ENCODE peak calls at places on chromosomes 3 and 15, in seven cellular contexts. One of them, this sample, is unnamed. For H3K9me3, the result is how much of the 10 kb centered on the place peaks cover.

GRCh38 chr15:42727740-42728355 is 9.1 kb downstream of the CDAN1 start:
- DNase-seq in tibial artery: no peak
- DNase-seq in PC-9: no peak
- DNase-seq in mammary epithelial cell: no peak
- DNase-seq in upper lobe of left lung: peak
- DNase-seq in suprapubic skin: no peak
- DNase-seq in CD4-positive, alpha-beta T cell: no peak
- DNase-seq in this sample: no peak

GRCh38 chr3:47715928-47716327 is 65.8 kb downstream of the SMARCC1 start:
- DNase-seq in tibial artery: no peak
- DNase-seq in PC-9: no peak
- DNase-seq in mammary epithelial cell: peak
- DNase-seq in upper lobe of left lung: no peak
- DNase-seq in suprapubic skin: no peak
- DNase-seq in CD4-positive, alpha-beta T cell: no peak
- DNase-seq in this sample: no peak

GRCh38 chr3:56825579-56826438 is 24.1 kb upstream of the ARHGEF3 start:
- DNase-seq in tibial artery: no peak
- DNase-seq in PC-9: no peak
- DNase-seq in mammary epithelial cell: no peak
- DNase-seq in upper lobe of left lung: no peak
- DNase-seq in suprapubic skin: no peak
- DNase-seq in CD4-positive, alpha-beta T cell: no peak
- DNase-seq in this sample: no peak

GRCh38 chr3:39809995-39810595 is 686 bp downstream of the MYRIP start:
- DNase-seq in tibial artery: no peak
- DNase-seq in PC-9: no peak
- DNase-seq in mammary epithelial cell: no peak
- DNase-seq in upper lobe of left lung: peak
- DNase-seq in suprapubic skin: no peak
- DNase-seq in CD4-positive, alpha-beta T cell: no peak
- DNase-seq in this sample: no peak

GRCh38 chr3:120796944-120797343 is 54.4 kb downstream of the GTF2E1 start:
- DNase-seq in tibial artery: no peak
- DNase-seq in PC-9: no peak
- DNase-seq in mammary epithelial cell: no peak
- DNase-seq in upper lobe of left lung: no peak
- DNase-seq in suprapubic skin: no peak
- DNase-seq in CD4-positive, alpha-beta T cell: no peak
- DNase-seq in this sample: no peak

GRCh38 chr3:159765860-159766294 is 222.8 kb upstream of the IL12A start:
- DNase-seq in tibial artery: peak
- DNase-seq in PC-9: no peak
- DNase-seq in mammary epithelial cell: no peak
- DNase-seq in upper lobe of left lung: no peak
- DNase-seq in suprapubic skin: no peak
- DNase-seq in CD4-positive, alpha-beta T cell: no peak
- DNase-seq in this sample: no peak

GRCh38 chr3:46561951-46562350 is 4.2 kb downstream of the LRRC2 start:
- DNase-seq in tibial artery: no peak
- DNase-seq in PC-9: no peak
- DNase-seq in mammary epithelial cell: peak
- DNase-seq in upper lobe of left lung: no peak
- DNase-seq in suprapubic skin: peak
- DNase-seq in CD4-positive, alpha-beta T cell: no peak
- DNase-seq in this sample: no peak

GRCh38 chr15:51735211-51735610 is 2.2 kb downstream of the LYSMD2 start:
- DNase-seq in tibial artery: no peak
- DNase-seq in PC-9: no peak
- DNase-seq in mammary epithelial cell: no peak
- DNase-seq in upper lobe of left lung: no peak
- DNase-seq in suprapubic skin: no peak
- DNase-seq in CD4-positive, alpha-beta T cell: peak
- DNase-seq in this sample: no peak

GRCh38 chr3:114155370-114155821 is 23.5 kb downstream of the DRD3 start:
- DNase-seq in tibial artery: no peak
- DNase-seq in PC-9: no peak
- DNase-seq in mammary epithelial cell: no peak
- DNase-seq in upper lobe of left lung: no peak
- DNase-seq in suprapubic skin: no peak
- DNase-seq in CD4-positive, alpha-beta T cell: no peak
- DNase-seq in this sample: no peak

GRCh38 chr15:59567369-59567768 is 44.2 kb upstream of the GCNT3 start:
- DNase-seq in tibial artery: no peak
- DNase-seq in PC-9: peak
- DNase-seq in mammary epithelial cell: peak
- DNase-seq in upper lobe of left lung: no peak
- DNase-seq in suprapubic skin: no peak
- DNase-seq in CD4-positive, alpha-beta T cell: no peak
- DNase-seq in this sample: no peak

GRCh38 chr3:29642393-29643033 is 361.6 kb downstream of the RBMS3 start:
- DNase-seq in tibial artery: no peak
- DNase-seq in PC-9: no peak
- DNase-seq in mammary epithelial cell: peak
- DNase-seq in upper lobe of left lung: no peak
- DNase-seq in suprapubic skin: no peak
- DNase-seq in CD4-positive, alpha-beta T cell: no peak
- DNase-seq in this sample: no peak

GRCh38 chr15:73882761-73883419 is 9.5 kb downstream of the TBC1D21 start:
- DNase-seq in tibial artery: peak
- DNase-seq in PC-9: no peak
- DNase-seq in mammary epithelial cell: no peak
- DNase-seq in upper lobe of left lung: no peak
- DNase-seq in suprapubic skin: peak
- DNase-seq in CD4-positive, alpha-beta T cell: no peak
- DNase-seq in this sample: no peak

GRCh38 chr3:139448104-139448503 is 28.2 kb downstream of the RBP2 start:
- DNase-seq in tibial artery: no peak
- DNase-seq in PC-9: no peak
- DNase-seq in mammary epithelial cell: peak
- DNase-seq in upper lobe of left lung: no peak
- DNase-seq in suprapubic skin: no peak
- DNase-seq in CD4-positive, alpha-beta T cell: no peak
- DNase-seq in this sample: no peak

GRCh38 chr15:29533667-29534066 is 264.0 kb upstream of the NSMCE3 start:
- DNase-seq in tibial artery: no peak
- DNase-seq in PC-9: no peak
- DNase-seq in mammary epithelial cell: no peak
- DNase-seq in upper lobe of left lung: no peak
- DNase-seq in suprapubic skin: no peak
- DNase-seq in CD4-positive, alpha-beta T cell: no peak
- DNase-seq in this sample: no peak

GRCh38 chr3:113275876-113276580 is 64.7 kb downstream of the BOC start:
- DNase-seq in tibial artery: peak
- DNase-seq in PC-9: peak
- DNase-seq in mammary epithelial cell: peak
- DNase-seq in upper lobe of left lung: no peak
- DNase-seq in suprapubic skin: no peak
- DNase-seq in CD4-positive, alpha-beta T cell: no peak
- DNase-seq in this sample: peak

GRCh38 chr3:55296781-55297180 is 190.3 kb downstream of the WNT5A start:
- DNase-seq in tibial artery: no peak
- DNase-seq in PC-9: no peak
- DNase-seq in mammary epithelial cell: no peak
- DNase-seq in upper lobe of left lung: no peak
- DNase-seq in suprapubic skin: no peak
- DNase-seq in CD4-positive, alpha-beta T cell: no peak
- DNase-seq in this sample: no peak

GRCh38 chr15:93587046-93587445 is 498.0 kb upstream of the RGMA start:
- DNase-seq in tibial artery: no peak
- DNase-seq in PC-9: no peak
- DNase-seq in mammary epithelial cell: no peak
- DNase-seq in upper lobe of left lung: no peak
- DNase-seq in suprapubic skin: no peak
- DNase-seq in CD4-positive, alpha-beta T cell: no peak
- DNase-seq in this sample: no peak

GRCh38 chr3:174440350-174440716 is 418.8 kb upstream of the NAALADL2 start:
- DNase-seq in tibial artery: no peak
- DNase-seq in PC-9: no peak
- DNase-seq in mammary epithelial cell: no peak
- DNase-seq in upper lobe of left lung: no peak
- DNase-seq in suprapubic skin: no peak
- DNase-seq in CD4-positive, alpha-beta T cell: no peak
- DNase-seq in this sample: no peak

GRCh38 chr3:124295358-124295757 is 303.4 kb upstream of the ROPN1 start:
- DNase-seq in tibial artery: no peak
- DNase-seq in PC-9: no peak
- DNase-seq in mammary epithelial cell: no peak
- DNase-seq in upper lobe of left lung: no peak
- DNase-seq in suprapubic skin: no peak
- DNase-seq in CD4-positive, alpha-beta T cell: no peak
- DNase-seq in this sample: no peak

GRCh38 chr3:124838963-124839362 is 48.2 kb downstream of the ITGB5 start:
- DNase-seq in tibial artery: no peak
- DNase-seq in PC-9: no peak
- DNase-seq in mammary epithelial cell: no peak
- DNase-seq in upper lobe of left lung: no peak
- DNase-seq in suprapubic skin: no peak
- DNase-seq in CD4-positive, alpha-beta T cell: no peak
- DNase-seq in this sample: no peak

GRCh38 chr15:60535265-60535664 is 56.3 kb upstream of the ICE2 start:
- DNase-seq in tibial artery: no peak
- DNase-seq in PC-9: no peak
- DNase-seq in mammary epithelial cell: no peak
- DNase-seq in upper lobe of left lung: no peak
- DNase-seq in suprapubic skin: no peak
- DNase-seq in CD4-positive, alpha-beta T cell: no peak
- DNase-seq in this sample: no peak

GRCh38 chr15:25066708-25067107 is 111.9 kb downstream of the SNRPN start:
- DNase-seq in tibial artery: no peak
- DNase-seq in PC-9: no peak
- DNase-seq in mammary epithelial cell: no peak
- DNase-seq in upper lobe of left lung: no peak
- DNase-seq in suprapubic skin: no peak
- DNase-seq in CD4-positive, alpha-beta T cell: no peak
- DNase-seq in this sample: no peak

GRCh38 chr15:25070357-25070963 is 115.7 kb downstream of the SNRPN start:
- DNase-seq in tibial artery: no peak
- DNase-seq in PC-9: no peak
- DNase-seq in mammary epithelial cell: no peak
- DNase-seq in upper lobe of left lung: no peak
- DNase-seq in suprapubic skin: no peak
- DNase-seq in CD4-positive, alpha-beta T cell: no peak
- DNase-seq in this sample: no peak

GRCh38 chr15:25065876-25066275 is 111.1 kb downstream of the SNRPN start:
- DNase-seq in tibial artery: no peak
- DNase-seq in PC-9: no peak
- DNase-seq in mammary epithelial cell: no peak
- DNase-seq in upper lobe of left lung: peak
- DNase-seq in suprapubic skin: no peak
- DNase-seq in CD4-positive, alpha-beta T cell: no peak
- DNase-seq in this sample: no peak

GRCh38 chr15:25067725-25068309 is 113.0 kb downstream of the SNRPN start:
- DNase-seq in tibial artery: no peak
- DNase-seq in PC-9: no peak
- DNase-seq in mammary epithelial cell: no peak
- DNase-seq in upper lobe of left lung: no peak
- DNase-seq in suprapubic skin: no peak
- DNase-seq in CD4-positive, alpha-beta T cell: no peak
- DNase-seq in this sample: no peak

GRCh38 chr15:25068696-25069095 is 113.9 kb downstream of the SNRPN start:
- DNase-seq in tibial artery: no peak
- DNase-seq in PC-9: no peak
- DNase-seq in mammary epithelial cell: no peak
- DNase-seq in upper lobe of left lung: no peak
- DNase-seq in suprapubic skin: no peak
- DNase-seq in CD4-positive, alpha-beta T cell: no peak
- DNase-seq in this sample: no peak
- H3K9me3 ChIP-seq in tibial artery: half or more
- H3K9me3 ChIP-seq in PC-9: under half
- H3K9me3 ChIP-seq in mammary epithelial cell: half or more
- H3K9me3 ChIP-seq in upper lobe of left lung: half or more
- H3K9me3 ChIP-seq in suprapubic skin: half or more
- H3K9me3 ChIP-seq in CD4-positive, alpha-beta T cell: half or more
- H3K9me3 ChIP-seq in this sample: half or more

DNA sequence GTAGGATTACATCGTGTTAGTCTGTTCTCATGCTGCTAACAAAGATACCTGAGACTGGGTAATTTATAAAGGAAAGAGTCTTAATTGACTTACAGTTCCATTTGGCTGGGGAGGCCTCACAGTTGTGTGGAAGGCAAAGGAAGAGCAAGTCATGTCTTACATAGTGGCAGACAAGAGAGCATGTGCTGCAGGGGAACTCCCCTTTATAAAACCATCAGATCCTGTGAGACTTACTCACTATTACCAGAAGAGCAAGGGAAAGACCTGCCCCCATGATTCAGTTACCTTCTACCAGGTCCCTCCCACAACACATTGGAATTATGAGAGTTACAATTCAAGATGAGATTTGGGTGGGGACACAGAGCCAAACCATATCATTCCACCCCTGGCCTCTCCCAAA is 3.4 kb downstream of the SLC25A26 start:
- DNase-seq in tibial artery: no peak
- DNase-seq in PC-9: no peak
- DNase-seq in mammary epithelial cell: peak
- DNase-seq in upper lobe of left lung: no peak
- DNase-seq in suprapubic skin: no peak
- DNase-seq in CD4-positive, alpha-beta T cell: no peak
- DNase-seq in this sample: no peak
- H3K27ac ChIP-seq in tibial artery: no peak
- H3K27ac ChIP-seq in PC-9: no peak
- H3K27ac ChIP-seq in mammary epithelial cell: no peak
- H3K27ac ChIP-seq in upper lobe of left lung: no peak
- H3K27ac ChIP-seq in suprapubic skin: no peak
- H3K27ac ChIP-seq in CD4-positive, alpha-beta T cell: no peak
- H3K27ac ChIP-seq in this sample: no peak

GRCh38 chr3:177887475-177887874 is 648.8 kb upstream of the KCNMB2 start:
- DNase-seq in tibial artery: no peak
- DNase-seq in PC-9: no peak
- DNase-seq in mammary epithelial cell: no peak
- DNase-seq in upper lobe of left lung: no peak
- DNase-seq in suprapubic skin: no peak
- DNase-seq in CD4-positive, alpha-beta T cell: no peak
- DNase-seq in this sample: no peak

GRCh38 chr3:177893321-177893720 is 642.9 kb upstream of the KCNMB2 start:
- DNase-seq in tibial artery: no peak
- DNase-seq in PC-9: no peak
- DNase-seq in mammary epithelial cell: no peak
- DNase-seq in upper lobe of left lung: no peak
- DNase-seq in suprapubic skin: no peak
- DNase-seq in CD4-positive, alpha-beta T cell: no peak
- DNase-seq in this sample: no peak

GRCh38 chr3:177894021-177894690 is 642.1 kb upstream of the KCNMB2 start:
- DNase-seq in tibial artery: no peak
- DNase-seq in PC-9: no peak
- DNase-seq in mammary epithelial cell: no peak
- DNase-seq in upper lobe of left lung: no peak
- DNase-seq in suprapubic skin: no peak
- DNase-seq in CD4-positive, alpha-beta T cell: no peak
- DNase-seq in this sample: no peak

GRCh38 chr3:177885063-177885462 is 651.2 kb upstream of the KCNMB2 start:
- DNase-seq in tibial artery: no peak
- DNase-seq in PC-9: no peak
- DNase-seq in mammary epithelial cell: no peak
- DNase-seq in upper lobe of left lung: no peak
- DNase-seq in suprapubic skin: no peak
- DNase-seq in CD4-positive, alpha-beta T cell: no peak
- DNase-seq in this sample: no peak

GRCh38 chr3:177889158-177889557 is 647.1 kb upstream of the KCNMB2 start:
- DNase-seq in tibial artery: no peak
- DNase-seq in PC-9: no peak
- DNase-seq in mammary epithelial cell: no peak
- DNase-seq in upper lobe of left lung: no peak
- DNase-seq in suprapubic skin: no peak
- DNase-seq in CD4-positive, alpha-beta T cell: no peak
- DNase-seq in this sample: no peak
- H3K9me3 ChIP-seq in tibial artery: under half
- H3K9me3 ChIP-seq in PC-9: under half
- H3K9me3 ChIP-seq in mammary epithelial cell: under half
- H3K9me3 ChIP-seq in upper lobe of left lung: under half
- H3K9me3 ChIP-seq in suprapubic skin: under half
- H3K9me3 ChIP-seq in CD4-positive, alpha-beta T cell: under half
- H3K9me3 ChIP-seq in this sample: under half

GRCh38 chr15:44490628-44491027 is 46.3 kb upstream of the EIF3J start:
- DNase-seq in tibial artery: no peak
- DNase-seq in PC-9: no peak
- DNase-seq in mammary epithelial cell: peak
- DNase-seq in upper lobe of left lung: no peak
- DNase-seq in suprapubic skin: no peak
- DNase-seq in CD4-positive, alpha-beta T cell: no peak
- DNase-seq in this sample: no peak
- H3K27ac ChIP-seq in tibial artery: no peak
- H3K27ac ChIP-seq in PC-9: no peak
- H3K27ac ChIP-seq in mammary epithelial cell: no peak
- H3K27ac ChIP-seq in upper lobe of left lung: no peak
- H3K27ac ChIP-seq in suprapubic skin: no peak
- H3K27ac ChIP-seq in CD4-positive, alpha-beta T cell: no peak
- H3K27ac ChIP-seq in this sample: no peak

This sample was measured in breast epithelium.